ENCODE peak calls at places on chromosome 3, in five cellular contexts. X is IMR-90, G is A673, U is thyroid gland, V is HCT116. I is an unnamed sample.

GRCh38 chr3:191568206-191568605 is 107.2 kb downstream of the PYDC2 start:
- DNase-seq in V (no peak), G (no peak), X (no peak), U (no peak), I (peak; percentile 1)

GRCh38 chr3:184777566-184778356 is 34.2 kb upstream of the VPS8 start:
- DNase-seq in U (peak; percentile 95), G (peak; percentile 95), X (peak; percentile 97), V (peak; percentile 91), I (peak; percentile 96)

GRCh38 chr3:118436863-118437262 is 597.8 kb downstream of the IGSF11 start:
- DNase-seq in U (no peak), V (no peak), G (no peak), X (no peak), I (no peak)

GRCh38 chr3:183381179-183381578 is 47.2 kb downstream of the MCF2L2 start:
- DNase-seq in U (no peak), V (no peak), X (peak; percentile 66), G (peak; percentile 16), I (peak; percentile 60)

GRCh38 chr3:146705205-146705604 is 100.1 kb upstream of the PLSCR5 start:
- DNase-seq in U (no peak), G (no peak), X (no peak), V (no peak), I (no peak)

GRCh38 chr3:120429921-120430361 is 20.9 kb downstream of the FSTL1 start:
- DNase-seq in V (no peak), G (no peak), U (no peak), X (peak; percentile 78), I (no peak)

GRCh38 chr3:150222646-150223045 is 185.5 kb upstream of the TSC22D2 start:
- DNase-seq in G (no peak), X (no peak), V (no peak), U (no peak), I (no peak)

GRCh38 chr3:143243686-143244085 is 124.1 kb downstream of the CHST2 start:
- DNase-seq in G (no peak), U (no peak), X (no peak), V (no peak), I (no peak)

GRCh38 chr3:14440531-14441239 is 38.3 kb downstream of the SLC6A6 start:
- DNase-seq in V (no peak), X (peak; percentile 48), U (peak; percentile 78), G (peak; percentile 81), I (no peak)

GRCh38 chr3:62110801-62111200 is 262.5 kb downstream of the FEZF2 start:
- DNase-seq in U (no peak), X (peak; percentile 3), V (no peak), G (no peak), I (no peak)

GRCh38 chr3:11047500-11047899 is 55.0 kb downstream of the SLC6A1 start:
- DNase-seq in U (no peak), X (no peak), V (no peak), G (no peak), I (peak; percentile 69)

DNA sequence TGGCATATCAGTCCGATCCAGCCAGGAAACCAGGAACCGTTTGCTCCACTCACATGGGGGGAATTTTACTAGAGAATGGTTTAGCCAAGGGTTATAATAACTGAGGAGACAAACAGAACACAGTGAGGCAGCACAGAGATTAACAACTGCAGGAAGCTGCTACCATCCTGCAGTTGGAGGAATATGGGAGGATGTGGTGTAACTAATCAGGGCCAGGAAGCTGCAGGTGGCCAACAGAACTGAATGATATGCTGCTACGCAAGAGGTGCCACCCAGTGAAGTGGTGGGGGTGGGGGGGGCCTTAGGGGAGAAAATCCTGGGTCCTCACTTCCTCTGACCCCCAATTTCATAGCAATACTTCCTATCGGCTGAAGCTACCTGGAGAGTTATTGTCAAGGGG is 306.4 kb upstream of the STT3B start:
- DNase-seq in X (no peak), U (no peak), G (peak; percentile 4), V (no peak), I (no peak)
- H3K4me3 ChIP-seq in X (no peak overlapping the region), U (no peak overlapping the region), G (no peak overlapping the region), V (no peak overlapping the region), I (no peak overlapping the region)

DNA sequence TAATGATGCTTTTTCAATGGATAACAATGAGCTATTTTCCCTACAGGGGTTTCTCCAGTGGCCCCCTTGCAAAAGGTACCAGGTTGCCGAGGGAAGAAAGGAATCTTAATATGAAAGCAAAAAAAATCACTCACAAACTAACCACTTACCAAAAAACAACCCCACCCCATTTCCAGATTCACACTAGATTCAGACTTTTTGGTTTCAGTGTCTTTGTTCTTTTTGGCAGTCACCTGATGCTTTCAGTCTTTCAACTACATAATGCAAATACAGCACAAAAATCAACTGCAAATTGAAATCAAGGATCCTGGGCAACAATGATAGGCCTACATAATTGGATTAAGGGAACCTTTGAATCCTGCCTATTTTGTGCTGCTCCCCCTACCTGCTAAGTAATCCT is 71.1 kb upstream of the RAP2B start:
- DNase-seq in V (no peak), U (no peak), X (no peak), G (no peak), I (no peak)
- TF ChIP-seq CTCF in V (peak; percentile 2), U (no peak), X (no peak), G (no peak), I (no peak)

GRCh38 chr3:15781131-15781530 is 16.6 kb downstream of the ANKRD28 start:
- DNase-seq in V (no peak), G (no peak), U (no peak), X (no peak), I (peak; percentile 32)
- H3K4me3 ChIP-seq in V (no peak overlapping the region), G (no peak overlapping the region), U (no peak overlapping the region), X (no peak overlapping the region), I (no peak overlapping the region)

GRCh38 chr3:186929676-186930075 is 650 bp upstream of the ST6GAL1 start:
- DNase-seq in U (no peak), X (no peak), V (no peak), G (no peak), I (no peak)

GRCh38 chr3:186929186-186929585 is 1.1 kb upstream of the ST6GAL1 start:
- DNase-seq in X (no peak), U (no peak), G (no peak), V (no peak), I (peak; percentile 47)

GRCh38 chr3:186930639-186931486 is 537 bp downstream of the ST6GAL1 start:
- DNase-seq in X (peak; percentile 34), V (peak; percentile 42), G (peak; percentile 90), U (peak; percentile 79), I (peak; percentile 37)

GRCh38 chr3:186931487-186932280 is 1.4 kb downstream of the ST6GAL1 start:
- DNase-seq in X (peak; percentile 63), U (peak; percentile 87), V (no peak), G (peak; percentile 53), I (peak; percentile 60)

GRCh38 chr3:186930143-186930638 is at the start of gene ST6GAL1:
- DNase-seq in V (peak; percentile 29), U (peak; percentile 76), G (peak; percentile 67), X (peak; percentile 37), I (peak; percentile 66)
- TF ChIP-seq CTCF in V (no peak), U (peak; percentile 48), G (peak; percentile 45), X (no peak), I (no peak)

GRCh38 chr3:177358085-177358967 is 161.0 kb upstream of the TBL1XR1 start:
- DNase-seq in G (peak; percentile 54), U (peak; percentile 67), V (peak; percentile 89), X (peak; percentile 56), I (peak; percentile 64)

GRCh38 chr3:177358968-177359600 is 161.8 kb upstream of the TBL1XR1 start:
- DNase-seq in G (peak; percentile 40), U (peak; percentile 40), V (peak; percentile 44), X (no peak), I (peak; percentile 76)

GRCh38 chr3:177359601-177360357 is 162.5 kb upstream of the TBL1XR1 start:
- DNase-seq in U (peak; percentile 93), V (peak; percentile 98), X (peak; percentile 99), G (peak; percentile 99), I (peak; percentile 99)

GRCh38 chr3:177356113-177356512 is 158.8 kb upstream of the TBL1XR1 start:
- DNase-seq in G (no peak), V (no peak), X (no peak), U (no peak), I (no peak)

DNA sequence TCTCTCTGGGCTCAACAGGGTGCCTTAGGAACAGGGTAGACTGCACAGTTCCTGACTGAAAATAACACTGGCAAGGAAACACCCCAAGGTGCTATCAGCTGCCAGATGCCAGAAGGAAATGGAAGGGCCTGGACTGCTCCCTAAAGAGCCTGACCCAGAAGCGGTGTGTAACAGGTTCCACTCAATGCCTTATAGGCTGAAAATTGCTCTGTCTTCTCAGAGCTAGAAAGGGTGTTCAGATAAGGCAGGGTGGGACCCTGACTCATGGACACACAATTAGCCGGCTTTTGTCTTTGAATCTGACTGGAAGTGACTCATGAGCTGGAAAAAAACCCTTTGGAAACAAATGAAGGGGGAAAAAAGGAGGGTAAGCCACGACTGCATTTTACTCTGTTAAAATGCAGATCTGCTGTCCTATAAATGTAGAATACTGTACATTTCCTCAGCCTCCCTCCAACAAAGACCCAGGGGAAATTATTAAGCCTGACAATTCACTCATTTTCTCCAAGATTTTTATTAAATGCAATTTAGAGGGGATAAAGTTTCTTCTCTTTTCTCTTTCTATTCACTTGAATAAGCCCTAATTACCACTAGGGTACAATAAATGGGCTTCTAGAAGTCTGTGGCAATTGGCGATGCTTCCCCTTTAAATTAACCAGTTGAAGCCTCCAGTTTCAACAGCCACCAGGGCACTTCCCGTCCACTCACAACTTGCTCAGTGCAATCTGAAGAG is 160.2 kb upstream of the TBL1XR1 start:
- DNase-seq in U (peak; percentile 37), X (peak; percentile 89), V (peak; percentile 97), G (peak; percentile 88), I (peak; percentile 95)
- H3K4me3 ChIP-seq in U (no peak overlapping the region), X (no peak overlapping the region), V (peak overlapping the region; percentile 50), G (no peak overlapping the region), I (no peak overlapping the region)

GRCh38 chr3:58529516-58530353 is 7.3 kb downstream of the ACOX2 start:
- DNase-seq in V (peak; percentile 27), G (no peak), U (no peak), X (no peak), I (no peak)

GRCh38 chr3:58532794-58533220 is 4.2 kb downstream of the ACOX2 start:
- DNase-seq in X (peak; percentile 65), V (peak; percentile 69), G (peak; percentile 65), U (peak; percentile 75), I (peak; percentile 78)

GRCh38 chr3:58531555-58531954 is 5.4 kb downstream of the ACOX2 start:
- DNase-seq in X (no peak), V (no peak), G (no peak), U (no peak), I (no peak)

GRCh38 chr3:58530354-58530865 is 6.6 kb downstream of the ACOX2 start:
- DNase-seq in U (no peak), G (no peak), X (no peak), V (no peak), I (no peak)

DNA sequence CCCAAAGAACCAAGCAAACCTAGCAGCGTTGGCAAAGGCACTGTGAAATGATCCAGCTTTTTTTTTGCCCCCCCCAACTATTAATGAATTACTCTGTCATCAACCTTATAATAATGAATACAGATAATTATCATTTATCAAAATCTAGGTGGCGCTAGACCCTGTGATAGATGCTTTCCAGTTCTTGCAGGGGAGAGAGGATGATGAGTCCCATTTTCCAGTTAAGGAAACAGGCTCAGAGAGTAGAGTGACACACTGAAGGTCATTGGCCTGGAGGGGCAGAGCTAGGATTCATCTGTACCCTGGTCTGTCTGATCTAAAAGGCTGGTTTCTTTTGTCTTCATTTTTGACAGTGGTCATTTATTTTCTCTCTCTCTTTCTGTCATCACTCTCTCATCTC is 5.0 kb downstream of the ACOX2 start:
- DNase-seq in U (no peak), V (peak; percentile 40), X (no peak), G (peak; percentile 18), I (peak; percentile 44)
- TF ChIP-seq CTCF in U (no peak), V (peak; percentile 31), X (no peak), G (peak; percentile 47), I (peak; percentile 32)

GRCh38 chr3:89179355-89179997 is 72.1 kb downstream of the EPHA3 start:
- DNase-seq in V (no peak), G (peak; percentile 87), U (peak; percentile 13), X (no peak), I (peak; percentile 94)
- H3K4me3 ChIP-seq in V (no peak overlapping the region), G (peak overlapping the region; percentile 35), U (no peak overlapping the region), X (no peak overlapping the region), I (no peak overlapping the region)

I was measured in epithelial cell of esophagus.